ENCODE peak calls at places on chromosomes 16 and 17, in nine cellular contexts. R is glutamatergic neuron; H is NB4; T is RWPE1; X is IMR-90; L is neural progenitor cell; B is brain microvascular endothelial cell; O is heart right ventricle; K is CD4-positive, alpha-beta T cell. E is an unnamed sample.

GRCh38 chr17:74024871-74025531 is 178.5 kb upstream of the RPL38 start:
- DNase-seq in R (no peak), H (no peak), T (no peak), X (no peak), L (peak; percentile 76), B (no peak), O (no peak), K (no peak), E (no peak)

GRCh38 chr17:77948690-77949114 is 9.8 kb upstream of the TNRC6C start:
- DNase-seq in R (no peak), H (no peak), T (peak; percentile 35), X (peak; percentile 59), L (peak; percentile 66), B (peak; percentile 55), O (peak; percentile 19), K (no peak), E (no peak)

GRCh38 chr17:40058151-40058784 is 4.1 kb upstream of the MED24 start:
- DNase-seq in R (no peak), H (no peak), T (no peak), X (peak; percentile 46), L (no peak), B (no peak), O (no peak), K (no peak), E (no peak)

GRCh38 chr16:9268446-9268845 is 177.0 kb downstream of the HAPSTR1 start:
- DNase-seq in R (no peak), H (no peak), T (no peak), X (no peak), L (no peak), B (no peak), O (no peak), K (no peak), E (no peak)

GRCh38 chr16:77234611-77235010 is 35.4 kb downstream of the SYCE1L start:
- DNase-seq in R (no peak), H (peak; percentile 15), T (no peak), X (no peak), L (peak; percentile 20), B (no peak), O (no peak), K (no peak), E (no peak)

GRCh38 chr17:40886090-40886489 is 1.0 kb upstream of the KRT20 start:
- DNase-seq in R (no peak), H (no peak), T (no peak), X (peak; percentile 67), L (no peak), B (peak; percentile 13), O (no peak), K (no peak), E (no peak)

GRCh38 chr17:82350182-82351030 is 8.6 kb upstream of the TEX19 start:
- DNase-seq in R (no peak), H (peak; percentile 31), T (no peak), X (no peak), L (no peak), B (no peak), O (no peak), K (no peak), E (no peak)

GRCh38 chr17:6708357-6708961 is 4.7 kb downstream of the SLC13A5 start:
- DNase-seq in R (no peak), H (no peak), T (no peak), X (no peak), L (no peak), B (no peak), O (no peak), K (no peak), E (no peak)

GRCh38 chr17:5437721-5438317 is 1.1 kb downstream of the C1QBP start:
- DNase-seq in R (no peak), H (no peak), T (peak; percentile 55), X (peak; percentile 37), L (no peak), B (peak; percentile 12), O (no peak), K (no peak), E (no peak)

GRCh38 chr17:5434984-5435383 is 4.0 kb downstream of the C1QBP start:
- DNase-seq in R (no peak), H (no peak), T (no peak), X (no peak), L (no peak), B (no peak), O (no peak), K (no peak), E (no peak)

GRCh38 chr17:5443728-5444127 is 4.8 kb upstream of the C1QBP start:
- DNase-seq in R (no peak), H (no peak), T (no peak), X (no peak), L (no peak), B (no peak), O (no peak), K (no peak), E (no peak)

GRCh38 chr17:5438716-5439445 is at the start of gene C1QBP:
- DNase-seq in R (peak; percentile 95), H (peak; percentile 91), T (peak; percentile 89), X (peak; percentile 89), L (peak; percentile 96), B (peak; percentile 92), O (peak; percentile 92), K (peak; percentile 91), E (peak; percentile 61)

GRCh38 chr17:5439446-5439764 is 450 bp upstream of the C1QBP start:
- DNase-seq in R (no peak), H (no peak), T (no peak), X (no peak), L (no peak), B (no peak), O (no peak), K (no peak), E (no peak)
- TF ChIP-seq CTCF in R (no peak), H (no peak), T (peak; percentile 80), X (no peak), L (peak; percentile 27), B (no peak), O (no peak), K (no peak), E (no peak)

GRCh38 chr16:58513874-58514273 is 1.4 kb upstream of the SETD6 start:
- DNase-seq in R (no peak), H (no peak), T (no peak), X (peak; percentile 30), L (no peak), B (no peak), O (no peak), K (no peak), E (no peak)

GRCh38 chr16:58518083-58518979 is 3.0 kb downstream of the SETD6 start:
- DNase-seq in R (no peak), H (no peak), T (no peak), X (no peak), L (no peak), B (no peak), O (no peak), K (no peak), E (no peak)

GRCh38 chr16:58515871-58516767 is 802 bp downstream of the SETD6 start:
- DNase-seq in R (no peak), H (peak; percentile 64), T (peak; percentile 71), X (no peak), L (peak; percentile 66), B (no peak), O (no peak), K (peak; percentile 23), E (no peak)

GRCh38 chr16:58516768-58517107 is 1.4 kb downstream of the SETD6 start:
- DNase-seq in R (no peak), H (peak; percentile 35), T (no peak), X (no peak), L (no peak), B (no peak), O (no peak), K (no peak), E (no peak)

GRCh38 chr16:58515125-58515870 is at the start of gene SETD6:
- DNase-seq in R (peak; percentile 95), H (peak; percentile 95), T (peak; percentile 74), X (peak; percentile 84), L (peak; percentile 93), B (peak; percentile 85), O (peak; percentile 88), K (peak; percentile 47), E (no peak)
- TF ChIP-seq CTCF in R (peak; percentile 42), H (peak; percentile 6), T (peak; percentile 31), X (peak; percentile 3), L (peak; percentile 35), B (peak; percentile 30), O (no peak), K (no peak), E (no peak)

GRCh38 chr17:31289790-31290189 is 7.2 kb downstream of the OMG start:
- DNase-seq in R (no peak), H (no peak), T (no peak), X (no peak), L (no peak), B (no peak), O (no peak), K (no peak), E (no peak)

GRCh38 chr17:31294839-31295488 is 2.1 kb downstream of the OMG start:
- DNase-seq in R (no peak), H (peak; percentile 79), T (no peak), X (no peak), L (no peak), B (no peak), O (no peak), K (no peak), E (no peak)

GRCh38 chr17:31293586-31293985 is 3.5 kb downstream of the OMG start:
- DNase-seq in R (no peak), H (no peak), T (no peak), X (no peak), L (no peak), B (no peak), O (no peak), K (no peak), E (no peak)

GRCh38 chr17:31294231-31294630 is 2.8 kb downstream of the OMG start:
- DNase-seq in R (no peak), H (no peak), T (no peak), X (no peak), L (no peak), B (no peak), O (no peak), K (no peak), E (no peak)

DNA sequence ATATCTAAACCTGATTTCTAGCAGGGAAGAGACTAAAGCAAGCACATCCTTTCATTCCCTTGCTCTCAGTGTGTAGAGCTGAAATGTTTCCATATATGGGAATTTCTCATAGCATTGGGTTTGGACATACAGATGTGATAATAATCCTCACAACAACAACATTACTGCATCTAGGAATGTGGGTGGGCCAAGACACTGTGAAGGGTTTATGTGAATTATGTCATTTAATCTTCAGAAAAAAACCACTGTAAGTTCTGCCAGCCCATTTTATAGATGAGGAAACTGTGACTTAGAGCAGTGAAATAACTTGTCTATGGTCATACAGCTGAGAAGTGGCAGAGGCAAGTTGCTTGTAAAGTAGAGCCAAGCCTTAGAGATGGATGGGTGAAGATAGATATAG is 5.2 kb downstream of the OMG start:
- DNase-seq in R (no peak), H (no peak), T (no peak), X (peak; percentile 14), L (no peak), B (peak; percentile 58), O (no peak), K (no peak), E (no peak)
- TF ChIP-seq CTCF in R (no peak), H (no peak), T (no peak), X (no peak), L (no peak), B (no peak), O (no peak), K (no peak), E (no peak)

DNA sequence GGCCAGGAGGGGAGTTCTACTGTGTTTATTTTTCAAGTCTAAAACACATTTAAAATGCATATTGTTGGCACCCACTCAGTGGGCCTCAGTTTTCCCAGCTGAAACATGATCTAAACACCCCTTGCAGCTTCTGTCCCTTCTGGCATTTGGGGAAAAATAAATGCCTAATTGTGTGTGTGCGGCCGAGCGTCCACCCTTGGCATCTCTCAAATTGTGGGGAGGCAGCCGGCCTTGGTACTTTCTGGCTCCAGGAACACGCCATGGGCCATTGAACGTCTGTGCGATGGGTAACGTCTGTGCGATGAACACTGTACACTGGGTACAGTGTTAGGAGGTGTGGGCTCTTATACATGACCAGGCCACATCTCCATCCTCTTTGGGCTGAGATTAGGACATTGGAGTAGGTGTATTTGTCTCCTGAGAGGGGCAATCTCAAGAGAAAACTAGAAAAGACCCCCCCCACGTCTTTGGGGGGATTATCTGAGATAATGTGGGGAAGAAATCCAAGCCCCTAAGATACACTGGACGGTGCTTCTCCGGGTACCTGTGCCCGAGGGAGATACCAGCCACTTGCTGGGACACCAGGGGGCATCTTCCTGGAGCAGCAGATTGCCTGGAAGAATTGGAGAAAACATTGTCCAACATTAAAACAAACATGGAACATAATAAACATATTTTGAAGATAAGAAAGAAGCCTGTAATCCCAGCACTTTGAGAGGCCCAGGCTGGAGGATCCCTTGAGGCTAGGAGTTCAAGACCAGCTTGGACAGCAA is 54.9 kb downstream of the RAB11FIP4 start:
- DNase-seq in R (no peak), H (no peak), T (no peak), X (no peak), L (no peak), B (no peak), O (no peak), K (no peak), E (no peak)
- TF ChIP-seq CTCF in R (no peak), H (peak; percentile 17), T (no peak), X (peak; percentile 17), L (peak; percentile 10), B (peak; percentile 44), O (no peak), K (no peak), E (peak; percentile 0)

E was measured in D721Med.